ENCODE peak calls at places on chromosomes 11 and 22, in four cellular contexts. K, V, A and X are unnamed samples. For H3K4me1, the result is how much of the 10 kb centered on the place peaks cover.

GRCh38 chr11:64718084-64718779 is 4.8 kb downstream of the NRXN2 start:
- DNase-seq in V (no peak), K (no peak), A (no peak), X (no peak)

GRCh38 chr22:48226026-48227013 is 1463.9 kb downstream of the TBC1D22A start:
- DNase-seq in K (no peak), V (no peak), A (no peak), X (peak)

GRCh38 chr22:44489026-44489425 is 9.0 kb downstream of the RTL6 start:
- DNase-seq in V (no peak), K (no peak), A (no peak), X (peak)

GRCh38 chr11:47514825-47515647 is 37.9 kb downstream of the CELF1 start:
- DNase-seq in A (no peak), V (no peak), K (no peak), X (no peak)

GRCh38 chr22:23315341-23315917 is 135.1 kb downstream of the BCR start:
- DNase-seq in K (peak), A (no peak), V (peak), X (peak)

GRCh38 chr11:1181420-1181819 is 23.7 kb downstream of the MUC5AC start:
- DNase-seq in V (no peak), A (no peak), K (no peak), X (no peak)

GRCh38 chr11:68275721-68276488 is 4.1 kb upstream of the C11orf24 start:
- DNase-seq in K (no peak), V (no peak), A (no peak), X (no peak)

GRCh38 chr11:130272336-130272735 is 42.4 kb downstream of the ZBTB44 start:
- DNase-seq in V (no peak), A (no peak), K (no peak), X (no peak)

GRCh38 chr11:3016861-3017260 is 24.7 kb upstream of the NAP1L4 start:
- DNase-seq in A (no peak), V (no peak), K (no peak), X (no peak)

GRCh38 chr11:10673476-10674062 is 20.0 kb downstream of the IRAG1 start:
- DNase-seq in V (no peak), K (no peak), A (no peak), X (no peak)

GRCh38 chr22:28882545-28882877 is 861 bp upstream of the ZNRF3 start:
- DNase-seq in A (no peak), K (no peak), V (no peak), X (peak)

GRCh38 chr11:70524096-70524922 is 126.0 kb downstream of the CTTN start:
- DNase-seq in K (no peak), A (no peak), V (no peak), X (no peak)

GRCh38 chr11:27472398-27473016 is at the start of gene LGR4:
- DNase-seq in A (peak), V (peak), K (peak), X (peak)

GRCh38 chr11:86482684-86483083 is 108.0 kb downstream of the CCDC81 start:
- DNase-seq in V (no peak), K (no peak), A (no peak), X (no peak)

GRCh38 chr22:38220163-38220562 is 18.4 kb downstream of the MAFF start:
- DNase-seq in V (no peak), A (no peak), K (no peak), X (no peak)

GRCh38 chr11:46380340-46381045 is 976 bp upstream of the MDK start:
- DNase-seq in V (peak), K (peak), A (no peak), X (peak)

DNA sequence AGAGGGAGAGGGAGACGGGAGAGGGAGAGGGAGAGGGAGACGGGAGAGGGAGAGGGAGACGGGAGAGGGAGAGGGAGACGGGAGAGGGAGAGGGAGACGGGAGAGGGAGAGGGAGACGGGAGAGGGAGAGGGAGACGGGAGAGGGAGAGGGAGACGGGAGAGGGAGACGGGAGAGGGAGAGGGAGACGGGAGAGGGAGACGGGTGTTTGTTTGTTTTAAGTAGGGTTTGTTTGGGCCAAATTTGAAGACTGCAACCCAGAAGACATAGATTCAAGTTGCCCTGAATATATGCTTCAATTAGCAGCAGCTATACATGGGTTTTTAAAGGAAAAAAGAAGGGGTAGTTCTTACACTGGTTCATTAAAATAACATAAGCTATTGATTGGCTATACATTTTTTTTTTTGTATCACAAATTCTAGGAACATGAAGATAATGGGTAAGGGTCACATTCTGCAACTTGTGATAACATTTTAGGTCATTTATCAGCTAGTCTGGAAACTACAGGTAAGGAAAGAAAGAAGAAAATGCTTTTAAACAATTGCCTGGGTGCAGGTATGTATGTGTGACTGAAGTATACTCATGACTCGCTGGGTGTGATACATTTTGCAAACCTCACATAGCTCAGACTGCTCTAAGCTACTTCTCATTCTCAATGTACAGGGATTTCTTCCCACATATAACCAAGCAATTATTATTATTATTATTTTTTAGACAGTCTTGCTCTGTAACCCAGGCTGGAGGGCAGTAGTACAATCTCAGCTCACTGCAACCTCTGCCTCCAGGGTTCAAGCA is 67.3 kb downstream of the MCHR1 start:
- DNase-seq in V (no peak), A (no peak), K (no peak), X (no peak)
- H3K4me1 ChIP-seq in V (under half), A (under half), K (under half), X (under half)

DNA sequence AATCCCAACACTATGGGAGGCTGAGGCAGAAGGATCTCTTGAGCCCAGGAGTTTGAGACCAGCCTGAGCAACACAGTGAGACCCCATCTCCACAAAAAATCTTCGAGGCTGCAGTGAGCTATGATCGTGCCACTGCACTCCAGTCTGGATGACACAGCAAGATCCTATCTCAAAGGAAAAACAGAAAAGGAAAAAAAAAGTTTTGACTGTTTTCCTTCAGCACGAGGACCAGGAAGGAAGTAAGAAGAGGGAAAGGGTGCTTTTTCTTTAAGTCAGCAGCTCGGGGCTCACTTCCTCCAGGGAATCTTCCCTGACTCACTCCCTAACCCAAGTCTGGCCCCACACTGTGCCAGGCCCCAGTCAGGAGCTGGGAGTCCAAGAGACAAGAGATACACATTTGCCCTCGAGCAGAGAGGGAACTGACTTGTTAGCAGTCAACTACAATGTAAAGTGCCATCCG is 14.2 kb downstream of the ARRB1 start:
- DNase-seq in V (no peak), A (no peak), K (no peak), X (peak)
- H3K4me1 ChIP-seq in V (under half), A (half or more), K (half or more), X (under half)

GRCh38 chr11:12765428-12765827 is 91.2 kb downstream of the TEAD1 start:
- DNase-seq in A (no peak), V (peak), K (peak), X (no peak)
- H3K4me1 ChIP-seq in A (under half), V (under half), K (half or more), X (under half)

DNA sequence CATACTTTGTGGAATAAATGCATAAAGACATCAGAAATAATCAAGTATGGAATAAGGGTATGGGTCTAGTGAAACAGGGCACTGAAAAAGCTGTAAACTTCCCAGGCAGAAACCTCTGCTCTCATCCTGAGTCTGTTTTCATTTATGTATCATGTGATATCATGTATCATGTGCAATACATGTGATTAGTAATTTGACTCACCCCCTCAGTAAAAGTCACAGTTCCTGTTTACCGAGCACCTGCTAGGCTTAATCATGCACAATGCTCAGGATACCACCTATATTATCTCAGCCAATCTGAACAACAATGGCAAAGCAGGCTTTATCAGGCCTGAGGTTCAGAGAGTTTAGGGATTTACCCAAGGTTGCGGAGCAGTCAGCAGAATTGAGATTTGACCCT is 250.6 kb upstream of the TENM4 start:
- DNase-seq in K (no peak), V (no peak), A (no peak), X (no peak)
- H3K4me1 ChIP-seq in K (under half), V (under half), A (under half), X (under half)

GRCh38 chr11:33703771-33704170 is 3.1 kb upstream of the C11orf91 start:
- DNase-seq in V (no peak), K (no peak), A (no peak), X (no peak)

GRCh38 chr11:33701302-33701701 is 676 bp upstream of the C11orf91 start:
- DNase-seq in V (no peak), A (no peak), K (no peak), X (no peak)

GRCh38 chr11:33703234-33703633 is 2.6 kb upstream of the C11orf91 start:
- DNase-seq in A (no peak), V (peak), K (no peak), X (no peak)

GRCh38 chr11:33700425-33701271 is at the start of gene C11orf91:
- DNase-seq in A (peak), K (peak), V (peak), X (peak)

DNA sequence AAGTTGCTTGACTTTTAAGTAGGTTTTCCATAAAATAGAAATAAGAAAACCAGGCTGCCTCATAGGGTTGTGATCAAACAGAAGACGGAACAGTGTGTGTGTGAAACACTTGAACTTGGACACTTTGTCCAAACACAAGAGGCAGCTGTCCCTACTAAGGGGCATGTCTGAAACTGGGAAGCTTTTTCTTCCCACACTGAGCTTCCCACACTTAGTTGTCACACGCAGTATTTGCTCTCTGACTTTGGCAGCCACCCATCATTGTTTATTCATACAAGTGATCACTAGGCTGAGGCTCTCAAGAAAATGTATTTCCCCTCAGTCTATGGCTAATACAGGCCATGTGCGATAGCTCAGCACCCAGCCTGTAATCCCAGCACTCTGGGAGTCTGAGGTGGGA is 1.2 kb upstream of the C11orf91 start:
- DNase-seq in A (no peak), K (no peak), V (no peak), X (no peak)
- H3K4me1 ChIP-seq in A (half or more), K (half or more), V (under half), X (half or more)